ENCODE peak calls at places on chromosomes 4 and X, in nine cellular contexts. S is Right ventricle myocardium superior, E is NCI-H774, N is H4, A is testis, O is ELR, Q is choroid plexus epithelial cell, B is GM23248, U is AG10803. G is an unnamed sample.

GRCh38 chr4:35520059-35520458 is 724.3 kb downstream of the ARAP2 start:
- DNase-seq in E (no peak), Q (no peak), N (no peak), B (no peak), O (no peak), S (no peak), U (no peak), A (no peak), G (no peak)

GRCh38 chr4:141643557-141643956 is 7.2 kb downstream of the IL15 start:
- DNase-seq in O (peak), A (no peak), E (no peak), S (no peak), N (no peak), B (peak), U (peak), Q (peak), G (no peak)

GRCh38 chr4:110916505-110916904 is 293.6 kb upstream of the PITX2 start:
- DNase-seq in E (no peak), B (no peak), S (no peak), O (no peak), N (no peak), U (no peak), A (no peak), Q (no peak), G (no peak)

GRCh38 chrX:155767101-155767878 is 113.9 kb upstream of the VAMP7 start:
- DNase-seq in S (peak), B (peak), N (peak), O (peak), U (peak), Q (peak), A (peak), E (peak), G (no peak)

GRCh38 chrX:47507204-47507878 is 24.3 kb upstream of the ZNF41 start:
- DNase-seq in Q (no peak), O (no peak), A (no peak), U (no peak), B (no peak), S (no peak), N (no peak), E (no peak), G (no peak)

GRCh38 chr4:121742794-121743193 is 22.2 kb downstream of the SMIM43 start:
- DNase-seq in U (no peak), N (no peak), A (no peak), O (no peak), Q (no peak), E (no peak), S (no peak), B (no peak), G (no peak)

GRCh38 chr4:37682701-37683401 is 3.3 kb downstream of the RELL1 start:
- DNase-seq in E (no peak), B (no peak), N (no peak), A (no peak), U (no peak), Q (peak), O (peak), S (no peak), G (no peak)

GRCh38 chr4:803884-804283 is 22.0 kb downstream of the CPLX1 start:
- DNase-seq in A (no peak), S (peak), B (no peak), E (no peak), N (no peak), Q (no peak), U (no peak), O (no peak), G (no peak)

GRCh38 chrX:1389993-1390285 is 2.0 kb downstream of the SLC25A6 start:
- DNase-seq in N (no peak), E (no peak), S (no peak), O (no peak), B (no peak), Q (no peak), A (peak), U (no peak), G (no peak)

GRCh38 chrX:129980043-129980442 is 2.4 kb upstream of the BCORL1 start:
- DNase-seq in O (peak), N (no peak), U (no peak), Q (no peak), B (peak), E (no peak), S (peak), A (peak), G (no peak)

GRCh38 chr4:137125011-137125410 is 407.3 kb downstream of the PCDH18 start:
- DNase-seq in A (no peak), B (peak), Q (peak), N (peak), S (no peak), O (peak), E (no peak), U (peak), G (no peak)

GRCh38 chr4:169024762-169025161 is 14.7 kb upstream of the CBR4 start:
- DNase-seq in Q (peak), B (peak), O (peak), U (peak), E (no peak), N (peak), S (no peak), A (no peak), G (no peak)

GRCh38 chr4:76210502-76210901 is 3.1 kb downstream of the SCARB2 start:
- DNase-seq in U (no peak), N (no peak), S (no peak), Q (no peak), O (no peak), E (no peak), B (peak), A (no peak), G (no peak)

GRCh38 chr4:56742080-56742871 is 61.2 kb upstream of the HOPX start:
- DNase-seq in B (peak), N (no peak), A (no peak), E (no peak), S (no peak), Q (peak), O (peak), U (peak), G (no peak)

GRCh38 chr4:71126719-71127118 is 133.3 kb downstream of the DCK start:
- DNase-seq in E (no peak), B (peak), N (peak), A (no peak), O (peak), S (no peak), U (peak), Q (peak), G (peak)

GRCh38 chrX:129771266-129771995 is 8.3 kb upstream of the SASH3 start:
- DNase-seq in O (no peak), Q (no peak), B (no peak), U (no peak), E (no peak), A (no peak), N (no peak), S (no peak), G (no peak)

GRCh38 chrX:106912864-106913263 is 7.3 kb upstream of the CLDN2 start:
- DNase-seq in N (no peak), B (peak), A (no peak), O (peak), S (no peak), E (no peak), U (peak), Q (peak), G (no peak)

GRCh38 chr4:134024251-134024650 is 177.3 kb downstream of the PABPC4L start:
- DNase-seq in N (peak), Q (peak), U (no peak), S (no peak), B (peak), A (no peak), O (peak), E (no peak), G (no peak)

GRCh38 chr4:113445286-113445685 is 316.3 kb downstream of the CAMK2D start:
- DNase-seq in E (no peak), Q (peak), B (peak), U (peak), S (peak), O (peak), N (peak), A (peak), G (no peak)

GRCh38 chrX:30971761-30972603 is 82.9 kb upstream of the TAB3 start:
- DNase-seq in U (peak), N (peak), E (no peak), O (peak), B (peak), Q (peak), S (no peak), A (peak), G (no peak)

GRCh38 chr4:15521442-15522039 is 51.9 kb downstream of the CC2D2A start:
- DNase-seq in E (no peak), N (no peak), Q (peak), O (no peak), U (peak), S (no peak), B (no peak), A (no peak), G (no peak)

GRCh38 chr4:133152801-133153526 is 3.9 kb downstream of the PCDH10 start:
- DNase-seq in A (no peak), N (no peak), Q (peak), B (peak), O (peak), E (no peak), S (no peak), U (no peak), G (no peak)

GRCh38 chrX:56233682-56234081 is 1.5 kb downstream of the KLF8 start:
- DNase-seq in N (no peak), B (peak), Q (peak), U (peak), A (peak), E (no peak), O (no peak), S (peak), G (no peak)

GRCh38 chrX:37685452-37686347 is at the start of gene XK:
- DNase-seq in B (peak), O (peak), Q (peak), S (peak), E (peak), U (no peak), A (peak), N (peak), G (no peak)

GRCh38 chr4:39451423-39452023 is 7.2 kb downstream of the RPL9 start:
- DNase-seq in S (no peak), O (no peak), E (no peak), N (no peak), U (no peak), A (no peak), B (no peak), Q (no peak), G (no peak)